ENCODE peak calls at places on chromosomes 4 and X, in ten cellular contexts. I is ovary, A is tibial artery, K is stomach, Q is mucosa of descending colon, L is K562, D is dorsolateral prefrontal cortex, X is fibroblast of the aortic adventitia, Y is fibroblast of lung, S is A549. P is an unnamed sample.

GRCh38 chrX:103399744-103400143 is 23.4 kb downstream of the BEX3 start:
- DNase-seq in I (no peak), A (no peak), K (no peak), Q (no peak), L (no peak), D (no peak), X (no peak), Y (peak; percentile 44), S (no peak), P (no peak)

GRCh38 chrX:129600981-129601424 is 53.8 kb downstream of the APLN start:
- DNase-seq in I (peak; percentile 46), A (no peak), K (no peak), Q (peak; percentile 21), L (peak; percentile 24), D (peak; percentile 56), X (peak; percentile 43), Y (peak; percentile 15), S (peak; percentile 30), P (peak; percentile 31)

GRCh38 chrX:3443186-3443585 is 96.7 kb upstream of the MXRA5 start:
- DNase-seq in I (no peak), A (no peak), K (no peak), Q (no peak), L (no peak), D (no peak), X (no peak), Y (no peak), S (no peak), P (no peak)

GRCh38 chrX:39605183-39605582 is 492.6 kb downstream of the BCOR start:
- DNase-seq in I (no peak), A (no peak), K (no peak), Q (no peak), L (no peak), D (no peak), X (no peak), Y (no peak), S (no peak), P (no peak)

GRCh38 chrX:24145340-24146186 is 4.0 kb upstream of the ZFX start:
- DNase-seq in I (no peak), A (no peak), K (no peak), Q (no peak), L (no peak), D (no peak), X (peak; percentile 81), Y (peak; percentile 45), S (peak; percentile 64), P (peak; percentile 49)

GRCh38 chr4:108159845-108160244 is 8.9 kb downstream of the LEF1 start:
- DNase-seq in I (no peak), A (no peak), K (no peak), Q (no peak), L (no peak), D (no peak), X (no peak), Y (no peak), S (no peak), P (no peak)

GRCh38 chr4:15659768-15660394 is 4.7 kb upstream of the FBXL5 start:
- DNase-seq in I (no peak), A (no peak), K (no peak), Q (no peak), L (no peak), D (no peak), X (peak; percentile 89), Y (peak; percentile 69), S (no peak), P (peak; percentile 69)

GRCh38 chr4:144611850-144612249 is 34.1 kb upstream of the HHIP start:
- DNase-seq in I (no peak), A (no peak), K (no peak), Q (peak; percentile 10), L (peak; percentile 28), D (no peak), X (no peak), Y (peak; percentile 23), S (peak; percentile 6), P (peak; percentile 26)

GRCh38 chr4:40976343-40976742 is 226.6 kb downstream of the NSUN7 start:
- DNase-seq in I (no peak), A (no peak), K (peak; percentile 43), Q (peak; percentile 80), L (peak; percentile 33), D (no peak), X (peak; percentile 84), Y (peak; percentile 81), S (peak; percentile 14), P (peak; percentile 77)

GRCh38 chrX:153397256-153397960 is 3.7 kb downstream of the PNMA6E start:
- DNase-seq in I (peak; percentile 28), A (no peak), K (no peak), Q (no peak), L (no peak), D (peak; percentile 35), X (no peak), Y (no peak), S (no peak), P (no peak)

GRCh38 chr4:7642764-7643495 is 208.2 kb upstream of the PSAPL1 start:
- DNase-seq in I (no peak), A (no peak), K (no peak), Q (no peak), L (no peak), D (no peak), X (no peak), Y (no peak), S (no peak), P (no peak)

GRCh38 chrX:48101443-48101842 is 29.0 kb upstream of the SPACA5B start:
- DNase-seq in I (no peak), A (no peak), K (no peak), Q (peak; percentile 3), L (no peak), D (no peak), X (no peak), Y (no peak), S (no peak), P (no peak)

GRCh38 chrX:53682885-53683555 is 3.5 kb downstream of the HUWE1 start:
- DNase-seq in I (no peak), A (peak; percentile 64), K (no peak), Q (peak; percentile 21), L (peak; percentile 45), D (no peak), X (peak; percentile 59), Y (peak; percentile 66), S (peak; percentile 46), P (peak; percentile 56)

GRCh38 chr4:185773419-185773818 is 38.6 kb downstream of the SORBS2 start:
- DNase-seq in I (no peak), A (peak; percentile 94), K (peak; percentile 66), Q (no peak), L (no peak), D (no peak), X (no peak), Y (no peak), S (no peak), P (no peak)

GRCh38 chrX:22365460-22365859 is 92.7 kb downstream of the CBLL2 start:
- DNase-seq in I (no peak), A (no peak), K (no peak), Q (no peak), L (no peak), D (no peak), X (peak; percentile 87), Y (peak; percentile 81), S (no peak), P (peak; percentile 94)

GRCh38 chr4:79653871-79654270 is 245.8 kb upstream of the GK2 start:
- DNase-seq in I (no peak), A (no peak), K (no peak), Q (no peak), L (no peak), D (no peak), X (no peak), Y (no peak), S (no peak), P (peak; percentile 13)

GRCh38 chrX:154121961-154122360 is 22.1 kb upstream of the OPN1LW start:
- DNase-seq in I (no peak), A (no peak), K (no peak), Q (peak; percentile 13), L (no peak), D (no peak), X (no peak), Y (no peak), S (no peak), P (no peak)

GRCh38 chr4:153725070-153725810 is 34.6 kb downstream of the RNF175 start:
- DNase-seq in I (no peak), A (no peak), K (no peak), Q (no peak), L (no peak), D (no peak), X (peak; percentile 54), Y (peak; percentile 18), S (no peak), P (peak; percentile 64)

GRCh38 chrX:123695242-123695641 is 37.6 kb downstream of the THOC2 start:
- DNase-seq in I (no peak), A (no peak), K (no peak), Q (no peak), L (no peak), D (no peak), X (no peak), Y (no peak), S (no peak), P (no peak)
- H3K4me3 ChIP-seq in I (no peak overlapping the region), A (no peak overlapping the region), K (no peak overlapping the region), Q (no peak overlapping the region), L (no peak overlapping the region), D (no peak overlapping the region), X (no peak overlapping the region), Y (no peak overlapping the region), S (no peak overlapping the region), P (no peak overlapping the region)

GRCh38 chrX:99301990-99302389 is 1108.1 kb downstream of the PCDH19 start:
- DNase-seq in I (no peak), A (no peak), K (no peak), Q (no peak), L (no peak), D (no peak), X (no peak), Y (no peak), S (no peak), P (peak; percentile 5)
- TF ChIP-seq CTCF in I (no peak), A (no peak), K (no peak), Q (no peak), L (no peak), D (no peak), X (no peak), Y (no peak), S (peak; percentile 21), P (peak; percentile 34)

DNA sequence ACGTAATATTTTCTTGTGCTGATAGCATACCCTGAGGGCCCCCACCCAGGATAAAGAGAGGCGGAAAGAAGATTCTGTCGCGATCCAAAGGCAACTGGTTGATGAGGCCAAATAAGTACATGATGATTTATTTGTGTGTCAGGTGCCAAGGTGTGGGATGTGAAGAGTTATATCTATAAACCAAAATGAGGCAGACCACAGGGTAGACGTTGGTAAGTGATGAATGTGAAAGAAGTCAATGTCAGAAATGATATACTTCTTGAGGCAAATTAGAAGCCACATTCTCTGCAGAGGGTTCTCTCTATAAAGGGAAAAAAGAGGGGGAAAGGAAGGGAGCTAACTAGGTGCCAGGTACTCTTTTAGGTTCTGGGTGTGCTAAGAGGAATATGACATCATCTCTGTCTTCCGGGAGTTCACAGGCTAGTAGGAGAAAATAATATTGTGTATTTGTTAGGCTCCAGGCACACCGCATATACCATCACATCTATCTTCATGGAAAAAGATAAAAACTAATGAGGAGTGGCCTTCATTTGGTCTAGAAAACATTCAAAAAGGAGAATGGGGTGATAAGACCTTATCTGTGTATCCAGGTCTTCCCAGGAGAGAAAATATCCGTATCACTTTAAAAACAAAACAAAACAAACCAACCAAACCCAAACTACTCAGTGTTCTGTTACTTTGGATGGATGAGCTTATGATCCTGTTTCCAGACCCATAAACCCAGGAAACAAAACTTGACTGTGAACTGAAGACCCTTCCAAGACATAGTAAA is 4.8 kb upstream of the SH2D1A start:
- DNase-seq in I (no peak), A (no peak), K (no peak), Q (no peak), L (peak; percentile 11), D (no peak), X (no peak), Y (no peak), S (no peak), P (no peak)
- H3K4me3 ChIP-seq in I (no peak overlapping the region), A (no peak overlapping the region), K (no peak overlapping the region), Q (no peak overlapping the region), L (no peak overlapping the region), D (no peak overlapping the region), X (no peak overlapping the region), Y (no peak overlapping the region), S (no peak overlapping the region), P (no peak overlapping the region)

GRCh38 chr4:26404597-26405323 is 83.9 kb downstream of the RBPJ start:
- DNase-seq in I (no peak), A (no peak), K (no peak), Q (no peak), L (peak; percentile 23), D (no peak), X (no peak), Y (no peak), S (no peak), P (no peak)
- TF ChIP-seq CTCF in I (no peak), A (no peak), K (no peak), Q (no peak), L (no peak), D (no peak), X (peak; percentile 9), Y (no peak), S (no peak), P (peak; percentile 16)